ENCODE peak calls at places on chromosomes 4 and X, in five cellular contexts. U is astrocyte of the spinal cord; G is CD4-positive, alpha-beta memory T cell; M is fibroblast of the aortic adventitia; V is choroid plexus epithelial cell. O is an unnamed sample.

GRCh38 chr4:186931519-186931918 is 207.9 kb upstream of the FAT1 start:
- DNase-seq in U (peak; percentile 53), V (peak; percentile 53), M (no peak), G (no peak), O (no peak)

GRCh38 chrX:100659431-100660137 is 15.6 kb downstream of the SRPX2 start:
- DNase-seq in U (no peak), V (peak; percentile 39), M (no peak), G (no peak), O (no peak)

GRCh38 chr4:11748169-11748872 is 319.6 kb upstream of the HS3ST1 start:
- DNase-seq in U (peak; percentile 92), V (peak; percentile 83), G (no peak), M (peak; percentile 91), O (peak; percentile 41)

GRCh38 chrX:51614353-51614752 is 4.4 kb downstream of the CENPVL3 start:
- DNase-seq in G (peak; percentile 12), M (peak; percentile 70), U (peak; percentile 16), V (peak; percentile 57), O (no peak)

GRCh38 chr4:61175495-61175894 is 24.6 kb upstream of the ADGRL3 start:
- DNase-seq in G (no peak), M (no peak), U (no peak), V (no peak), O (no peak)

GRCh38 chr4:76059750-76060149 is 14.8 kb upstream of the ART3 start:
- DNase-seq in G (no peak), V (peak; percentile 3), U (no peak), M (no peak), O (no peak)

GRCh38 chrX:138945219-138945618 is 233.7 kb upstream of the FGF13 start:
- DNase-seq in G (no peak), V (no peak), U (no peak), M (peak; percentile 23), O (no peak)

GRCh38 chr4:79257953-79258613 is 67.8 kb downstream of the NAA11 start:
- DNase-seq in V (no peak), U (no peak), M (no peak), G (no peak), O (no peak)

GRCh38 chrX:4451591-4451990 is 738.1 kb upstream of the PRKX start:
- DNase-seq in V (no peak), U (no peak), G (no peak), M (no peak), O (no peak)

GRCh38 chr4:169861592-169861991 is 103.8 kb upstream of the HPF1 start:
- DNase-seq in U (no peak), M (no peak), V (no peak), G (no peak), O (no peak)

GRCh38 chr4:165656399-165656798 is 216.6 kb upstream of the TLL1 start:
- DNase-seq in U (no peak), V (no peak), M (no peak), G (no peak), O (no peak)

GRCh38 chr4:3266076-3266475 is 17.1 kb downstream of the MSANTD1 start:
- DNase-seq in V (no peak), G (no peak), U (no peak), M (no peak), O (no peak)

GRCh38 chrX:107559506-107559905 is 68.8 kb upstream of the PRPS1 start:
- DNase-seq in V (no peak), U (no peak), G (no peak), M (no peak), O (no peak)

GRCh38 chr4:53908661-53909078 is 155.7 kb downstream of the CHIC2 start:
- DNase-seq in M (peak; percentile 98), V (peak; percentile 97), G (peak; percentile 6), U (peak; percentile 89), O (peak; percentile 74)

GRCh38 chr4:40648742-40649281 is 19.1 kb upstream of the RBM47 start:
- DNase-seq in M (no peak), G (no peak), V (no peak), U (no peak), O (no peak)

GRCh38 chrX:2388669-2389068 is 112.1 kb downstream of the DHRSX start:
- DNase-seq in V (no peak), U (no peak), G (no peak), M (no peak), O (no peak)

GRCh38 chrX:85851418-85851817 is 195.9 kb downstream of the CHM start:
- DNase-seq in V (peak; percentile 34), M (no peak), U (no peak), G (no peak), O (no peak)

GRCh38 chr4:147360301-147360700 is 120.6 kb upstream of the EDNRA start:
- DNase-seq in U (peak; percentile 95), V (peak; percentile 96), G (no peak), M (peak; percentile 90), O (peak; percentile 87)

DNA sequence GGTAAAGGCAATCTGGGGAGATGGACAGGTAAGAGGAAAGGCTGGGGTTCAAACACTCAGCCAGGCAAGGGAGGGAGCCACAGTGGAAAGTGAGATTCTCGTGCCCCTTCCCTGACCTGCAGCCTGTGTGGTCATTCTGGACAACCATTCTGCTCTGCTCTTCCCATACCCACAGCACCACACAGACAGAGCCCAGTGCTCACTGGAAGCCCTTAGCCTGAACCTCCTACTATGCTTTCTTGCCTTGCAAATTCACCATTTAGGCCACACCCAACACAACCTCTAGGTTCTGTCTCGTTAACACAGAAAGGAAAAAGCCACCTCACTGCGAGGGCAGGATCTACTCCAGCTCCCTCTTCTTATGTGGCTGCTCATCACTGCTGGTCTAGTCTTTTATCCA is 92.7 kb downstream of the SHISA3 start:
- DNase-seq in M (no peak), G (no peak), V (no peak), U (no peak), O (no peak)
- H3K4me3 ChIP-seq in M (no peak overlapping the region), G (no peak overlapping the region), V (no peak overlapping the region), U (no peak overlapping the region), O (no peak overlapping the region)

GRCh38 chr4:118942465-118942864 is 53.8 kb downstream of the SYNPO2 start:
- DNase-seq in V (no peak), G (no peak), U (peak; percentile 23), M (no peak), O (no peak)

GRCh38 chr4:118939169-118939779 is 50.6 kb downstream of the SYNPO2 start:
- DNase-seq in G (no peak), V (no peak), U (no peak), M (no peak), O (no peak)

GRCh38 chr4:118941149-118941548 is 52.5 kb downstream of the SYNPO2 start:
- DNase-seq in V (peak; percentile 53), U (no peak), G (no peak), M (peak; percentile 39), O (no peak)

GRCh38 chr4:118947095-118947494 is 58.4 kb downstream of the SYNPO2 start:
- DNase-seq in U (no peak), M (no peak), G (no peak), V (no peak), O (no peak)

GRCh38 chr4:118941799-118942198 is 53.1 kb downstream of the SYNPO2 start:
- DNase-seq in M (peak; percentile 35), G (no peak), U (peak; percentile 16), V (peak; percentile 26), O (no peak)
- H3K4me3 ChIP-seq in M (no peak overlapping the region), G (no peak overlapping the region), U (no peak overlapping the region), V (no peak overlapping the region), O (no peak overlapping the region)

GRCh38 chr4:5558502-5558901 is 149.9 kb downstream of the EVC2 start:
- DNase-seq in G (no peak), V (no peak), M (no peak), U (no peak), O (no peak)

GRCh38 chr4:5554376-5554775 is 154.0 kb downstream of the EVC2 start:
- DNase-seq in M (no peak), G (no peak), V (peak; percentile 4), U (no peak), O (no peak)

GRCh38 chr4:5553801-5554200 is 154.6 kb downstream of the EVC2 start:
- DNase-seq in V (no peak), M (no peak), U (no peak), G (no peak), O (no peak)
- H3K4me3 ChIP-seq in V (no peak overlapping the region), M (no peak overlapping the region), U (no peak overlapping the region), G (no peak overlapping the region), O (no peak overlapping the region)

GRCh38 chr4:4871267-4872147 is 12.0 kb downstream of the MSX1 start:
- DNase-seq in V (no peak), G (no peak), M (no peak), U (no peak), O (no peak)
- H3K4me3 ChIP-seq in V (no peak overlapping the region), G (no peak overlapping the region), M (no peak overlapping the region), U (no peak overlapping the region), O (no peak overlapping the region)

GRCh38 chr4:102819588-102820365 is 7.6 kb downstream of the UBE2D3 start:
- DNase-seq in V (peak; percentile 67), G (peak; percentile 76), M (no peak), U (peak; percentile 33), O (no peak)

GRCh38 chr4:102815981-102816380 is 11.4 kb downstream of the UBE2D3 start:
- DNase-seq in M (peak; percentile 74), V (peak; percentile 81), U (peak; percentile 86), G (no peak), O (peak; percentile 56)

GRCh38 chr4:102817613-102818268 is 9.6 kb downstream of the UBE2D3 start:
- DNase-seq in V (no peak), U (no peak), M (no peak), G (no peak), O (no peak)

DNA sequence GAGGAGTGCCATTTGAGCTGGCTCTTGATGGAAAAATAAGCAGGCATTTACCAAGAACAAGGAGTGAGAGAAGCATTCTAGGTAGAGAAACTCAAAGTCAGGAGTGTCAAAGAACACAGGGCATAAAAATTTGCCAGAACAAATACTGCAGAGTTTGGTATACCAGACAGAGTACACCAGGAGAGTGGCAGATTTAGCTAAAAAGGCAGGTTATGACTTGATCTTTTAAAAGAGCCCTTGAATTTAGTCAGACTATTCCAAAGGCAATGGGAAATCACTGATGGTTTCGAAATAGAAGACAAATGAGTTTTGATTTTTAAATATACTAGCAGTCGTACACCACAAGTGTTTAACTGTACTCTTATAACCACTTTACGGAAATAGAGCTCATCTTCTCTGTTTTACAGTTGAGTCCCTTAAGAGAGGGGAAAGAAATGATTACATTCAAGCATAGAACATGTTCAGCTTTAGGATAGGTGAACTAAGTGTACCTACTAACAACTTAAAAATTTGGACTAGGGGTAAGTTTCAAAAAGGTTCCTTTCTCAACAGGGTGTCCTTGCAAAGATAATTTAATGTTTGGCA is 10.2 kb downstream of the UBE2D3 start:
- DNase-seq in M (no peak), V (no peak), G (no peak), U (no peak), O (no peak)
- H3K4me3 ChIP-seq in M (no peak overlapping the region), V (no peak overlapping the region), G (no peak overlapping the region), U (no peak overlapping the region), O (no peak overlapping the region)